ENCODE peak calls at places on chromosomes 6 and 20, in six cellular contexts. D is K562, V is A549, T is endothelial cell of umbilical vein, H is GM12878, F is HepG2. S is an unnamed sample.

GRCh38 chr6:71330501-71330900 is 41.9 kb downstream of the OGFRL1 start:
- DNase-seq in V (no peak), T (no peak), F (no peak), D (no peak), H (no peak), S (no peak)

GRCh38 chr6:156833755-156834154 is 56.6 kb downstream of the ARID1B start:
- DNase-seq in V (no peak), D (no peak), T (peak; percentile 55), H (no peak), F (no peak), S (no peak)

GRCh38 chr6:126033696-126034095 is 47.4 kb downstream of the TRMT11 start:
- DNase-seq in V (peak; percentile 29), D (peak; percentile 28), F (peak; percentile 68), H (no peak), T (peak; percentile 78), S (peak; percentile 72)

GRCh38 chr6:130365166-130366010 is 429 bp upstream of the TMEM200A start:
- DNase-seq in H (no peak), V (peak; percentile 27), D (peak; percentile 68), F (peak; percentile 40), T (peak; percentile 38), S (no peak)

GRCh38 chr20:10280016-10280908 is 61.6 kb downstream of the SNAP25 start:
- DNase-seq in F (no peak), D (no peak), T (no peak), H (no peak), V (no peak), S (no peak)

GRCh38 chr6:163814494-163815364 is 400.2 kb downstream of the QKI start:
- DNase-seq in H (peak; percentile 34), T (no peak), F (no peak), D (no peak), V (peak; percentile 25), S (no peak)

GRCh38 chr6:127384007-127384406 is 40.6 kb upstream of the ECHDC1 start:
- DNase-seq in D (no peak), T (no peak), F (no peak), H (no peak), V (no peak), S (no peak)

GRCh38 chr6:101806241-101806640 is 412.7 kb downstream of the GRIK2 start:
- DNase-seq in F (no peak), D (no peak), V (no peak), T (peak; percentile 43), H (no peak), S (no peak)

GRCh38 chr6:148836751-148837150 is 89.9 kb downstream of the UST start:
- DNase-seq in F (no peak), D (no peak), V (no peak), T (no peak), H (no peak), S (no peak)

GRCh38 chr6:44652551-44652950 is 265.0 kb downstream of the CDC5L start:
- DNase-seq in F (no peak), H (no peak), T (no peak), V (no peak), D (no peak), S (no peak)

GRCh38 chr6:27547157-27548075 is 74.5 kb upstream of the ZNF184 start:
- DNase-seq in F (peak; percentile 67), D (peak; percentile 39), H (peak; percentile 59), V (no peak), T (peak; percentile 55), S (peak; percentile 80)

GRCh38 chr20:32296874-32297420 is 19.5 kb downstream of the KIF3B start:
- DNase-seq in D (no peak), T (no peak), V (no peak), F (peak; percentile 31), H (no peak), S (no peak)

GRCh38 chr6:15818044-15818443 is 155.2 kb upstream of the DTNBP1 start:
- DNase-seq in H (no peak), T (no peak), V (no peak), F (no peak), D (no peak), S (no peak)

GRCh38 chr6:111105578-111105977 is 18.3 kb downstream of the SLC16A10 start:
- DNase-seq in F (peak; percentile 97), T (peak; percentile 51), H (no peak), D (no peak), V (peak; percentile 14), S (peak; percentile 8)

GRCh38 chr6:47836046-47836445 is 54.2 kb downstream of the OPN5 start:
- DNase-seq in D (no peak), F (no peak), H (no peak), V (no peak), T (no peak), S (no peak)

GRCh38 chr20:13824459-13824858 is 39.6 kb downstream of the NDUFAF5 start:
- DNase-seq in T (no peak), D (no peak), V (no peak), F (no peak), H (no peak), S (no peak)

GRCh38 chr6:129364037-129364436 is 345.9 kb downstream of the ARHGAP18 start:
- DNase-seq in H (no peak), T (no peak), V (no peak), F (no peak), D (no peak), S (no peak)
- TF ChIP-seq MYC in H (no peak), T (no peak), V (no peak), F (no peak), D (no peak), S (no peak)

GRCh38 chr6:26025047-26025893 is 62.0 kb upstream of the HFE start:
- DNase-seq in H (no peak), T (peak; percentile 80), V (no peak), F (peak; percentile 63), D (peak; percentile 55), S (no peak)

GRCh38 chr6:26027491-26028211 is 59.6 kb upstream of the HFE start:
- DNase-seq in V (no peak), D (no peak), H (no peak), T (no peak), F (no peak), S (no peak)

GRCh38 chr6:26026833-26027490 is 60.3 kb upstream of the HFE start:
- DNase-seq in V (peak; percentile 41), T (peak; percentile 92), D (peak; percentile 72), H (peak; percentile 100), F (peak; percentile 97), S (peak; percentile 99)

GRCh38 chr6:26024651-26025046 is 62.0 kb downstream of the TRIM38 start:
- DNase-seq in H (no peak), T (no peak), V (no peak), F (no peak), D (no peak), S (no peak)

DNA sequence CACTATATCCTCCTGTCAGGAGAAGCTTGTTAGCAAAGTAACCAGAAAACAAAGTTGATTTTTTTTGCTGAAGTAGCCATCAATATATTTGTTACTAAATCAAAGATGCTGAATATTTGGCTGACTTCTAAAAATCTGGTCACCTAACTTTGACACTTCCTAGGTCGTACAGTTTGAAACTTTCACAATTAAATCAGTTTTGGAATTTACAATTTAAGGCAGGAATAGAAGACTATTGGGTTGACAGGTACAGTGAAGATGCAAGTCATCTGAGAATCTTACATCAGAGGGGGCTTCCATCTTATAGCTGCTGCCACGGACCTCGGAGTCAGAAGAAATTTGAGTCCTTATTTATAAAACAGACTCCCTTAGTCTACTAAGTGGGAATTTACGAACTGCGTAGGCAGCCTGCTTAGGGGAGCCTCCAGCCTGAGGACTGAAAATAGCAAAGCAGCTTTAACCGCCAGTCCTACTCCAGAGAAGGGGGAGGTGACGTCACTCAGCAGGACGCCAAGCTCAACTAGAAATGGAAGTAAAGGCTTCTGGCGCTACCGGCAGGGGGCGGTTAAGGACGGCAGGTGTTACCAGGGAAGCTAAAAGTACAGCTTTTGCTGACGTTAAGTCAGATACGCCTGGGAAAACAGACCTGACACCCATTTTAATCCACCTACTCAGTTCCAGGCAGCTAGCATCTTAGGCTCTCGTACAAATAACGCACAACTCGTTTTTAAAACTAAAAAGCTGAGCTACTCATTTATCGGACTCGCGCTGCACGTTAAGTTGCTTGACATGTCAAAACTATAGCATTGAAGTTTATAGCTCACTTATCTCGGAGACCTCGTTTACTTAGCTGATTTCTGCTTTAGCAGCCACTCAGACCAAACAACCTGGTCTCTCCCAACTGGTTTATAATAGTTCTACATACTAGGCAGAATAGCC is 61.1 kb upstream of the HFE start:
- DNase-seq in V (peak; percentile 45), H (peak; percentile 89), F (peak; percentile 97), D (peak; percentile 76), T (peak; percentile 96), S (peak; percentile 97)
- TF ChIP-seq POLR2A in V (peak; percentile 39), H (no peak), F (peak; percentile 28), D (no peak), T (no peak), S (no peak)

GRCh38 chr6:161676566-161676965 is 402.7 kb upstream of the AGPAT4 start:
- DNase-seq in D (no peak), T (no peak), V (no peak), H (no peak), F (no peak), S (no peak)
- TF ChIP-seq MYC in D (no peak), T (no peak), V (no peak), H (no peak), F (no peak), S (no peak)

GRCh38 chr20:20692587-20692986 is 19.9 kb downstream of the RALGAPA2 start:
- DNase-seq in T (no peak), F (no peak), D (no peak), V (no peak), H (no peak), S (no peak)
- TF ChIP-seq POLR2A in T (no peak), F (no peak), D (no peak), V (no peak), H (no peak), S (no peak)

DNA sequence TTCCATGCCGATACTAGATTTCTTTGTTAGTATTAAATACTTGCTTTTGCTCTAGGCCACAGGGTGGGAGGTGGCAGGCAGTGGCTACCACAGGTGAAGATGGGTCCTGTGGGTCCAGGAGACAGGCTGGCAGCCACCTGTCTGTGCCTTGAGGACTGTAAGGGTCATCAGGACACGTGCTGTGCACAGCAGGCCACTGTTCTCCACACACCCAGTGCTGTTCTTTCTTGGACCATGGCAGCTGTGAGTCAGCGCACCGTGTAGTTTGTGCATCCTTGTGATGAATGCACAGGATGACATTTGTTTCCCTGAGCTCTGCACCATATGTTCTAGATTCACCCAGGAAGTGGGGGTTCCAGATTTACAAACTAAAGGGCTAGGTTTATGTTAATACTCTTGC is 317.0 kb downstream of the ZFAND3 start:
- DNase-seq in V (no peak), H (no peak), D (no peak), F (no peak), T (no peak), S (no peak)
- TF ChIP-seq MYC in V (no peak), H (no peak), D (no peak), F (no peak), T (no peak), S (no peak)

DNA sequence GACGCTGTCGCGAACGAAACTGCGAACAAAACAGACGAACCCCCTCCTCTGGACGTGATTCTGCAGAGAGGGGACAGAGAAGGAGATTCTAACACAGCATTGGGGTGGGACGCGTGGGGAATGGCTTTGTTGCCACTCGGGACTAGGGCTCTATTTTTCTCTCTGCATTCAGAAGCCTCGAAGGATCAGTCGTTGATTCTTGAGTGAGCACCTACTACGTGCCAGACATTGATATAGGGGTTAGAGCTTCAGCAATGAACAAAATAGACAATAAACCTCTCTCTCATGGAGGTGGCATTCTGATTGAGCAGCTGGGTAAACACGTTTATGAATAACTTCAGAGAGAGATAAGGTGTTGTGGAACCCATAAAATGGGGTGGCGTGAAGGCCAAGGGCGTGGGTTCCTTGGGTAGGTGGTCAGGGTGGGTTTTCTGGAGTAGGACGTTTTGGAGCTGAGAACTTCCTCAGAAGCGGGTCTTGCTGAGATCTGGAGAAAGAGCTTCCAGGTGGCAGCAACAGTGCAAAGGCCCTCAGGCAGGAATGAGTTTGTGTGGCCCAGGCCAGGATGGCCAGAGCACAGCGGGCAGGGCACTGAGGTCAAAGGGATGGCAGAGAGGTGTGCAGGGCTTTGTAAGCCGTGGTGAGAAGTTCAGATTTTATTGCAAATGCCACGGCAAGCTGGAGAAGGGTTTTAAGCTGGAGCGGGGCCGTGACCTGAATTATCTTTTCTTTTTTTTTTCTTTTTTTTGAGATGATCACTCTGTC is 882 bp downstream of the SLC2A10 start:
- DNase-seq in V (no peak), T (no peak), F (no peak), D (no peak), H (no peak), S (no peak)
- TF ChIP-seq POLR2A in V (no peak), T (no peak), F (no peak), D (no peak), H (no peak), S (no peak)